ENCODE peak calls at places on chromosomes 1 and 21, in four cellular contexts. H is brain microvascular endothelial cell, I is OCI-LY7, J is progenitor cell of endocrine pancreas. Z is an unnamed sample.

GRCh38 chr1:30599721-30600120 is 123.7 kb downstream of the MATN1 start:
- DNase-seq in H (no peak), J (no peak), I (no peak), Z (no peak)

GRCh38 chr1:58909162-58909560 is 125.3 kb upstream of the JUN start:
- DNase-seq in J (no peak), H (no peak), I (no peak), Z (no peak)

GRCh38 chr1:186513526-186513925 is 52.6 kb upstream of the PDC start:
- DNase-seq in H (no peak), J (no peak), I (no peak), Z (no peak)

GRCh38 chr1:14371806-14372497 is 226.5 kb upstream of the KAZN start:
- DNase-seq in I (no peak), J (no peak), H (no peak), Z (no peak)

GRCh38 chr1:94926365-94926914 is 470 bp downstream of the CNN3 start:
- DNase-seq in I (no peak), H (no peak), J (peak), Z (peak)

GRCh38 chr1:117171900-117172501 is 38.7 kb downstream of the VTCN1 start:
- DNase-seq in H (peak), J (no peak), I (no peak), Z (peak)

GRCh38 chr1:3306583-3307285 is 147.7 kb upstream of the ARHGEF16 start:
- DNase-seq in J (no peak), I (no peak), H (peak), Z (no peak)

GRCh38 chr1:186828612-186829542 is at the start of gene PLA2G4A:
- DNase-seq in I (no peak), H (peak), J (no peak), Z (peak)

GRCh38 chr21:31660134-31660565 is 657 bp downstream of the SOD1 start:
- DNase-seq in H (no peak), J (no peak), I (peak), Z (peak)

GRCh38 chr1:56654126-56654923 is 9.2 kb downstream of the PRKAA2 start:
- DNase-seq in J (no peak), H (no peak), I (no peak), Z (no peak)

GRCh38 chr1:246035060-246035531 is 472.0 kb downstream of the SMYD3 start:
- DNase-seq in H (peak), J (no peak), I (no peak), Z (no peak)

GRCh38 chr1:42008264-42008663 is 89.5 kb upstream of the HIVEP3 start:
- DNase-seq in I (no peak), H (no peak), J (no peak), Z (no peak)

GRCh38 chr1:162471290-162471853 is 26.2 kb upstream of the UHMK1 start:
- DNase-seq in I (no peak), H (no peak), J (no peak), Z (no peak)

GRCh38 chr1:162470216-162470615 is 27.4 kb upstream of the UHMK1 start:
- DNase-seq in H (peak), J (no peak), I (no peak), Z (no peak)

GRCh38 chr1:162476620-162477019 is 21.0 kb upstream of the UHMK1 start:
- DNase-seq in J (no peak), H (no peak), I (no peak), Z (no peak)

GRCh38 chr1:162475089-162475488 is 22.5 kb upstream of the UHMK1 start:
- DNase-seq in J (no peak), H (no peak), I (no peak), Z (no peak)

DNA sequence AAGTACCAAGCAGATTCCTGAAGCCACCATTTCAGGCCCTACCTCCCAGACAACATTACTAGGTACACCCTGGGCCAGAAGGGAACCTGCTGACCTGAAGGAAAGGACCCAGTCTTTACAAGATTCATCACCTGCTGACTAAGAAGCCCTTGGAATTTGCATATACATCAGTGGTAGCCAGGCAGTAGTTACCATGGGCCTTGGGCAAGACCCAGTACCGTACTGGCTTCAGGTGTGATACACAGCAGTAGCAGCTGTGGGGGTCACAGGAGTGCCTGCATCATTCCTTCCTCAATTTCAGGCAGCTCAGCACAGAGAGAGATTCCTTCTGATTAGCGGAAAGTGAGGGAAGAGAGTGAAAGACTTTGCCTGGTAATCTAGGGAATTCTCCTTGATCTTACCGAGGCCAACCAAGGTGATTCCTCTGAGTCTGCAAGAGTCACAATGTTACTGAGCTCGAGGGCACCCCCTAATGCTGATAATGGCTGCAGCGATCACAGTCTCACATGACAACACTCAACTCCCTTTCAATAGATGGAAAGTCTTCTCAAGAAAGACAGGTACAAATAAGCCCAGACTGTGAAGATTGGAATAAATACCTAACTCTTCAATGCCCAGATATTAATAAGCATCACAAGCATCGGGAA is 22.0 kb upstream of the UHMK1 start:
- DNase-seq in J (no peak), I (no peak), H (no peak), Z (peak)
- TF ChIP-seq CTCF in J (no peak), I (no peak), H (no peak), Z (no peak)

GRCh38 chr21:37073417-37074194 is 552 bp downstream of the TTC3 start:
- DNase-seq in I (peak), J (peak), H (peak), Z (peak)
- TF ChIP-seq CTCF in I (peak), J (no peak), H (no peak), Z (no peak)

GRCh38 chr1:241269116-241269515 is 87.9 kb downstream of the RGS7 start:
- DNase-seq in J (no peak), H (no peak), I (no peak), Z (no peak)
- TF ChIP-seq CTCF in J (peak), H (peak), I (no peak), Z (no peak)

DNA sequence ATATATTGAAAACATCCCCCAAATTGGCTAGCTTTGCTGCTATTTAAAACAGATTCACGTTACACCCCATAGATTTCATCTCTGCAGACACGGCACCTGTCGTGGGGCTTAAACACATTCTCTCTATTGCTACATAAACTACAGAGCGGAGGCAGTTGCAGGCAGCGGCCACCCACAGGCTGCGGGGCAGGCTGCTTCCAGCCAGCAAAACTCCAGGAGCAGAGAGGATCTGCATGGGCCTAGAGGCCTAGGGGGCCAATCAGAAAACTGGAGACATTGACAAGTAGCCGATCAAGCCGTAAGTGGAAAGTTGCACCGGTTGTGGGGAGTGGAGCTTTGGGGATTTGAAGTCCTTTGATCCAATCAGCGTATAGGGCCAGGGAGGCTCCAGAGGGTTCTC is 129.0 kb upstream of the KLHDC7A start:
- DNase-seq in H (no peak), I (no peak), J (no peak), Z (no peak)
- TF ChIP-seq CTCF in H (no peak), I (no peak), J (no peak), Z (no peak)

Z was measured in Calu3.